ENCODE peak calls at places on chromosomes 5 and 9, in eight cellular contexts. R is heart left ventricle, F is MM.1S, C is AG10803, H is brain microvascular endothelial cell, L is neural crest cell, X is PC-9, A is lung. D is an unnamed sample.

GRCh38 chr9:127575875-127576778 is 36.0 kb upstream of the STXBP1 start:
- DNase-seq in C (no peak), A (no peak), F (no peak), L (no peak), H (no peak), X (no peak), R (no peak), D (no peak)

GRCh38 chr5:172778223-172778814 is 7.3 kb upstream of the DUSP1 start:
- DNase-seq in X (peak; percentile 95), C (peak; percentile 78), H (peak; percentile 94), A (no peak), F (no peak), L (no peak), R (no peak), D (no peak)

GRCh38 chr5:4191703-4192102 is 596.1 kb downstream of the IRX1 start:
- DNase-seq in X (no peak), R (no peak), C (no peak), L (no peak), H (no peak), F (no peak), A (no peak), D (no peak)

GRCh38 chr5:146208916-146209522 is 5.6 kb downstream of the RBM27 start:
- DNase-seq in F (no peak), X (no peak), C (no peak), A (no peak), H (no peak), R (no peak), L (no peak), D (no peak)

GRCh38 chr5:174022384-174023095 is 23.0 kb upstream of the NSG2 start:
- DNase-seq in C (no peak), X (no peak), H (no peak), F (no peak), A (no peak), R (no peak), L (no peak), D (no peak)

GRCh38 chr9:19699757-19700156 is 89.1 kb downstream of the SLC24A2 start:
- DNase-seq in C (no peak), F (no peak), R (no peak), H (no peak), X (no peak), L (no peak), A (no peak), D (no peak)

GRCh38 chr9:68497629-68498028 is 43.1 kb downstream of the TMEM252 start:
- DNase-seq in R (no peak), A (no peak), X (no peak), C (no peak), L (no peak), F (no peak), H (no peak), D (no peak)

GRCh38 chr5:178208540-178209227 is 4.4 kb downstream of the HNRNPAB start:
- DNase-seq in C (no peak), H (no peak), X (no peak), R (no peak), F (no peak), L (no peak), A (no peak), D (no peak)

GRCh38 chr9:100714372-100715099 is 136.7 kb downstream of the CAVIN4 start:
- DNase-seq in C (peak; percentile 56), X (no peak), F (peak; percentile 53), A (peak; percentile 71), H (peak; percentile 51), R (peak; percentile 53), L (peak; percentile 89), D (peak; percentile 28)

GRCh38 chr9:24464321-24464951 is 81.3 kb downstream of the IZUMO3 start:
- DNase-seq in R (no peak), A (no peak), X (no peak), H (peak; percentile 4), L (no peak), C (no peak), F (no peak), D (no peak)

GRCh38 chr5:169561883-169562282 is 21.7 kb upstream of the SPDL1 start:
- DNase-seq in F (no peak), R (no peak), L (no peak), X (no peak), H (no peak), A (no peak), C (no peak), D (no peak)

GRCh38 chr5:73853091-73853490 is 227.1 kb downstream of the ARHGEF28 start:
- DNase-seq in L (no peak), X (peak; percentile 57), C (peak; percentile 80), H (peak; percentile 15), R (no peak), A (no peak), F (peak; percentile 18), D (peak; percentile 64)

GRCh38 chr9:111891910-111892499 is 4.6 kb upstream of the UGCG start:
- DNase-seq in X (peak; percentile 88), L (no peak), A (no peak), R (no peak), C (no peak), F (no peak), H (no peak), D (no peak)

GRCh38 chr9:33425128-33425533 is 22.3 kb downstream of the AQP3 start:
- DNase-seq in H (no peak), C (no peak), L (no peak), F (no peak), R (no peak), X (peak; percentile 54), A (no peak), D (no peak)

GRCh38 chr5:9015250-9015936 is 530.5 kb downstream of the SEMA5A start:
- DNase-seq in F (no peak), R (no peak), X (no peak), L (no peak), H (peak; percentile 57), C (peak; percentile 80), A (no peak), D (no peak)

GRCh38 chr5:96721351-96721970 is 59.3 kb downstream of the CAST start:
- DNase-seq in L (no peak), H (no peak), X (no peak), C (peak; percentile 71), F (no peak), R (no peak), A (peak; percentile 65), D (no peak)

GRCh38 chr5:81907012-81907411 is 64.8 kb upstream of the ATG10 start:
- DNase-seq in A (no peak), F (no peak), X (no peak), R (no peak), H (no peak), C (no peak), L (no peak), D (no peak)

GRCh38 chr5:125317546-125317995 is 571.1 kb upstream of the ZNF608 start:
- DNase-seq in L (peak; percentile 16), H (no peak), R (no peak), C (no peak), F (no peak), A (no peak), X (no peak), D (no peak)

GRCh38 chr5:85108471-85108870 is 723.8 kb upstream of the EDIL3 start:
- DNase-seq in A (no peak), X (no peak), C (no peak), F (no peak), H (no peak), R (no peak), L (no peak), D (no peak)
- TF ChIP-seq CTCF in A (no peak), X (peak; percentile 35), C (no peak), F (no peak), H (no peak), R (no peak), L (peak; percentile 35), D (no peak)

GRCh38 chr5:60886158-60886557 is 42.1 kb upstream of the ELOVL7 start:
- DNase-seq in F (no peak), R (no peak), A (no peak), H (no peak), L (no peak), C (no peak), X (no peak), D (no peak)

GRCh38 chr5:60888359-60889061 is 44.4 kb upstream of the ELOVL7 start:
- DNase-seq in H (no peak), L (no peak), X (no peak), C (no peak), A (no peak), F (no peak), R (no peak), D (no peak)

GRCh38 chr5:60887096-60887495 is 43.0 kb upstream of the ELOVL7 start:
- DNase-seq in X (no peak), C (no peak), R (no peak), L (no peak), F (no peak), H (no peak), A (no peak), D (no peak)

GRCh38 chr5:60883229-60883628 is 39.2 kb upstream of the ELOVL7 start:
- DNase-seq in F (peak; percentile 23), C (peak; percentile 1), X (no peak), A (no peak), R (no peak), H (peak; percentile 21), L (no peak), D (no peak)
- TF ChIP-seq CTCF in F (peak; percentile 48), C (no peak), X (peak; percentile 65), A (no peak), R (no peak), H (peak; percentile 53), L (peak; percentile 55), D (no peak)

GRCh38 chr9:97109194-97109811 is 70.4 kb upstream of the CTSV start:
- DNase-seq in L (no peak), F (peak; percentile 63), C (peak; percentile 16), H (peak; percentile 35), X (peak; percentile 62), A (no peak), R (no peak), D (no peak)
- TF ChIP-seq CTCF in L (peak; percentile 66), F (peak; percentile 57), C (peak; percentile 46), H (peak; percentile 73), X (peak; percentile 78), A (peak; percentile 5), R (peak; percentile 41), D (peak; percentile 28)

GRCh38 chr5:98458004-98458403 is 315.5 kb upstream of the RGMB start:
- DNase-seq in L (no peak), C (peak; percentile 66), X (no peak), F (no peak), A (no peak), R (no peak), H (peak; percentile 93), D (no peak)

GRCh38 chr5:98455660-98456059 is 317.8 kb upstream of the RGMB start:
- DNase-seq in X (no peak), C (peak; percentile 74), H (peak; percentile 32), R (no peak), F (no peak), A (no peak), L (no peak), D (no peak)

GRCh38 chr5:98453309-98453708 is 320.2 kb upstream of the RGMB start:
- DNase-seq in X (no peak), H (no peak), L (no peak), A (no peak), R (no peak), F (no peak), C (no peak), D (no peak)

GRCh38 chr5:98454407-98454806 is 319.1 kb upstream of the RGMB start:
- DNase-seq in R (no peak), F (no peak), A (no peak), H (no peak), X (no peak), L (no peak), C (peak; percentile 74), D (no peak)

DNA sequence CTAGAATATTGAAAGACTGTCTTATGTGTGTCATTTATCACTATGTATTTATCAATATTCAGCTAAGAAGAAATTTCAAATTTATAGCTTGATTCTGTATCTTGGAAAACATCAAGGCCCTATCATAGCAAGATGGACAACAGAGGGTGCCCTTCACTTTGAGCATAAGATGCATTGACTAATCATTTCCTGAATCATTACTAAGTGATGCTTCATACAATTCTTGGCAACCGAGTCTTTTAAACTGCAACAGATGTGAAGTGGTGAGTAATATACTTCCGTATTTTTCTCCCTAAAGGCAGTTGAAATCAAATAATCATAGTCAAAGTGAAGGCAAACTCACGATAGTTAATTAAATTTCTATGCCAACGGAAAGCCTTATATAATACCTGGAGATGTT is 318.6 kb upstream of the RGMB start:
- DNase-seq in A (no peak), R (no peak), H (peak; percentile 85), X (peak; percentile 50), C (peak; percentile 96), F (no peak), L (no peak), D (peak; percentile 86)
- TF ChIP-seq CTCF in A (no peak), R (no peak), H (peak; percentile 54), X (no peak), C (peak; percentile 61), F (no peak), L (no peak), D (peak; percentile 62)

D was measured in AG09319.